ENCODE peak calls at places on chromosomes 4 and X, in ten cellular contexts. One of them, this sample, is unnamed.

GRCh38 chr4:153931804-153932203 is 142.9 kb upstream of the SFRP2 start:
- DNase-seq in GM23248: peak
- DNase-seq in astrocyte of the spinal cord: no peak
- DNase-seq in activated gamma-delta T cell treated with Interleukin-2 at 50 U/mL for 16 hours: no peak
- DNase-seq in upper lobe of right lung: no peak
- DNase-seq in neuronal stem cell: no peak
- DNase-seq in T-helper 9 cell: no peak
- DNase-seq in mucosa of descending colon: no peak
- DNase-seq in neural progenitor cell: no peak
- DNase-seq in AG04450: no peak
- DNase-seq in this sample: peak

GRCh38 chr4:92066485-92066884 is 237.3 kb upstream of the GRID2 start:
- DNase-seq in astrocyte of the spinal cord: no peak
- DNase-seq in T-helper 9 cell: no peak
- DNase-seq in neuronal stem cell: no peak
- DNase-seq in upper lobe of right lung: no peak
- DNase-seq in activated gamma-delta T cell treated with Interleukin-2 at 50 U/mL for 16 hours: no peak
- DNase-seq in AG04450: no peak
- DNase-seq in neural progenitor cell: no peak
- DNase-seq in GM23248: no peak
- DNase-seq in mucosa of descending colon: no peak
- DNase-seq in this sample: no peak

GRCh38 chr4:173934933-173935620 is 348.4 kb downstream of the FBXO8 start:
- DNase-seq in T-helper 9 cell: no peak
- DNase-seq in mucosa of descending colon: no peak
- DNase-seq in astrocyte of the spinal cord: no peak
- DNase-seq in upper lobe of right lung: no peak
- DNase-seq in activated gamma-delta T cell treated with Interleukin-2 at 50 U/mL for 16 hours: no peak
- DNase-seq in neuronal stem cell: no peak
- DNase-seq in neural progenitor cell: no peak
- DNase-seq in AG04450: no peak
- DNase-seq in GM23248: no peak
- DNase-seq in this sample: no peak

GRCh38 chrX:91435465-91435864 is 826 bp downstream of the PABPC5 start:
- DNase-seq in neural progenitor cell: peak
- DNase-seq in T-helper 9 cell: no peak
- DNase-seq in GM23248: peak
- DNase-seq in upper lobe of right lung: no peak
- DNase-seq in mucosa of descending colon: no peak
- DNase-seq in astrocyte of the spinal cord: no peak
- DNase-seq in activated gamma-delta T cell treated with Interleukin-2 at 50 U/mL for 16 hours: no peak
- DNase-seq in neuronal stem cell: no peak
- DNase-seq in AG04450: no peak
- DNase-seq in this sample: peak

GRCh38 chr4:104490770-104491395 is 3.8 kb downstream of the CXXC4 start:
- DNase-seq in upper lobe of right lung: peak
- DNase-seq in neuronal stem cell: peak
- DNase-seq in astrocyte of the spinal cord: peak
- DNase-seq in GM23248: peak
- DNase-seq in mucosa of descending colon: peak
- DNase-seq in activated gamma-delta T cell treated with Interleukin-2 at 50 U/mL for 16 hours: peak
- DNase-seq in neural progenitor cell: peak
- DNase-seq in AG04450: no peak
- DNase-seq in T-helper 9 cell: peak
- DNase-seq in this sample: peak

GRCh38 chr4:107801766-107802211 is 22.9 kb upstream of the SGMS2 start:
- DNase-seq in astrocyte of the spinal cord: peak
- DNase-seq in upper lobe of right lung: no peak
- DNase-seq in AG04450: no peak
- DNase-seq in GM23248: peak
- DNase-seq in mucosa of descending colon: no peak
- DNase-seq in activated gamma-delta T cell treated with Interleukin-2 at 50 U/mL for 16 hours: no peak
- DNase-seq in T-helper 9 cell: no peak
- DNase-seq in neuronal stem cell: no peak
- DNase-seq in neural progenitor cell: no peak
- DNase-seq in this sample: peak

GRCh38 chr4:2256156-2256731 is 5.7 kb downstream of the MXD4 start:
- DNase-seq in neuronal stem cell: no peak
- DNase-seq in astrocyte of the spinal cord: no peak
- DNase-seq in activated gamma-delta T cell treated with Interleukin-2 at 50 U/mL for 16 hours: no peak
- DNase-seq in upper lobe of right lung: peak
- DNase-seq in AG04450: no peak
- DNase-seq in neural progenitor cell: no peak
- DNase-seq in T-helper 9 cell: no peak
- DNase-seq in mucosa of descending colon: peak
- DNase-seq in GM23248: no peak
- DNase-seq in this sample: no peak

GRCh38 chrX:148459343-148459742 is 41.1 kb upstream of the AFF2 start:
- DNase-seq in T-helper 9 cell: no peak
- DNase-seq in upper lobe of right lung: no peak
- DNase-seq in AG04450: no peak
- DNase-seq in astrocyte of the spinal cord: no peak
- DNase-seq in neural progenitor cell: no peak
- DNase-seq in GM23248: no peak
- DNase-seq in neuronal stem cell: no peak
- DNase-seq in mucosa of descending colon: no peak
- DNase-seq in activated gamma-delta T cell treated with Interleukin-2 at 50 U/mL for 16 hours: no peak
- DNase-seq in this sample: no peak

GRCh38 chrX:82666355-82666754 is 841.7 kb upstream of the POU3F4 start:
- DNase-seq in GM23248: no peak
- DNase-seq in neural progenitor cell: no peak
- DNase-seq in T-helper 9 cell: no peak
- DNase-seq in AG04450: no peak
- DNase-seq in activated gamma-delta T cell treated with Interleukin-2 at 50 U/mL for 16 hours: no peak
- DNase-seq in astrocyte of the spinal cord: peak
- DNase-seq in mucosa of descending colon: no peak
- DNase-seq in neuronal stem cell: no peak
- DNase-seq in upper lobe of right lung: no peak
- DNase-seq in this sample: no peak

GRCh38 chr4:184361443-184361842 is 112.9 kb downstream of the IRF2 start:
- DNase-seq in neural progenitor cell: no peak
- DNase-seq in upper lobe of right lung: no peak
- DNase-seq in mucosa of descending colon: no peak
- DNase-seq in GM23248: peak
- DNase-seq in activated gamma-delta T cell treated with Interleukin-2 at 50 U/mL for 16 hours: no peak
- DNase-seq in neuronal stem cell: no peak
- DNase-seq in astrocyte of the spinal cord: no peak
- DNase-seq in AG04450: no peak
- DNase-seq in T-helper 9 cell: no peak
- DNase-seq in this sample: no peak

GRCh38 chr4:152894673-152895072 is 41.5 kb upstream of the FHDC1 start:
- DNase-seq in neural progenitor cell: no peak
- DNase-seq in neuronal stem cell: no peak
- DNase-seq in T-helper 9 cell: no peak
- DNase-seq in activated gamma-delta T cell treated with Interleukin-2 at 50 U/mL for 16 hours: no peak
- DNase-seq in mucosa of descending colon: no peak
- DNase-seq in GM23248: peak
- DNase-seq in upper lobe of right lung: no peak
- DNase-seq in astrocyte of the spinal cord: peak
- DNase-seq in AG04450: no peak
- DNase-seq in this sample: peak

GRCh38 chrX:115642895-115643530 is 82.0 kb downstream of the PLS3 start:
- DNase-seq in activated gamma-delta T cell treated with Interleukin-2 at 50 U/mL for 16 hours: peak
- DNase-seq in mucosa of descending colon: no peak
- DNase-seq in astrocyte of the spinal cord: peak
- DNase-seq in upper lobe of right lung: no peak
- DNase-seq in neural progenitor cell: peak
- DNase-seq in GM23248: peak
- DNase-seq in neuronal stem cell: peak
- DNase-seq in T-helper 9 cell: peak
- DNase-seq in AG04450: peak
- DNase-seq in this sample: peak

GRCh38 chr4:19748911-19749473 is 502.7 kb upstream of the SLIT2 start:
- DNase-seq in upper lobe of right lung: no peak
- DNase-seq in T-helper 9 cell: no peak
- DNase-seq in activated gamma-delta T cell treated with Interleukin-2 at 50 U/mL for 16 hours: no peak
- DNase-seq in neuronal stem cell: no peak
- DNase-seq in neural progenitor cell: no peak
- DNase-seq in mucosa of descending colon: no peak
- DNase-seq in GM23248: peak
- DNase-seq in astrocyte of the spinal cord: peak
- DNase-seq in AG04450: no peak
- DNase-seq in this sample: peak

GRCh38 chr4:24598025-24598424 is 13.7 kb upstream of the DHX15 start:
- DNase-seq in astrocyte of the spinal cord: no peak
- DNase-seq in neural progenitor cell: no peak
- DNase-seq in activated gamma-delta T cell treated with Interleukin-2 at 50 U/mL for 16 hours: no peak
- DNase-seq in T-helper 9 cell: no peak
- DNase-seq in mucosa of descending colon: peak
- DNase-seq in AG04450: no peak
- DNase-seq in GM23248: no peak
- DNase-seq in neuronal stem cell: no peak
- DNase-seq in upper lobe of right lung: peak
- DNase-seq in this sample: no peak

GRCh38 chr4:2848449-2848848 is 4.8 kb downstream of the ADD1 start:
- DNase-seq in neuronal stem cell: no peak
- DNase-seq in mucosa of descending colon: no peak
- DNase-seq in activated gamma-delta T cell treated with Interleukin-2 at 50 U/mL for 16 hours: no peak
- DNase-seq in neural progenitor cell: no peak
- DNase-seq in AG04450: no peak
- DNase-seq in upper lobe of right lung: no peak
- DNase-seq in T-helper 9 cell: no peak
- DNase-seq in astrocyte of the spinal cord: no peak
- DNase-seq in GM23248: no peak
- DNase-seq in this sample: no peak

GRCh38 chrX:48600226-48600625 is 2.9 kb downstream of the WDR13 start:
- DNase-seq in mucosa of descending colon: no peak
- DNase-seq in GM23248: no peak
- DNase-seq in AG04450: no peak
- DNase-seq in astrocyte of the spinal cord: no peak
- DNase-seq in neuronal stem cell: no peak
- DNase-seq in upper lobe of right lung: no peak
- DNase-seq in activated gamma-delta T cell treated with Interleukin-2 at 50 U/mL for 16 hours: no peak
- DNase-seq in T-helper 9 cell: no peak
- DNase-seq in neural progenitor cell: no peak
- DNase-seq in this sample: no peak

GRCh38 chr4:13918110-13918509 is 290.6 kb upstream of the BOD1L1 start:
- DNase-seq in upper lobe of right lung: no peak
- DNase-seq in activated gamma-delta T cell treated with Interleukin-2 at 50 U/mL for 16 hours: no peak
- DNase-seq in astrocyte of the spinal cord: peak
- DNase-seq in GM23248: peak
- DNase-seq in neural progenitor cell: no peak
- DNase-seq in mucosa of descending colon: no peak
- DNase-seq in AG04450: peak
- DNase-seq in neuronal stem cell: no peak
- DNase-seq in T-helper 9 cell: no peak
- DNase-seq in this sample: peak

GRCh38 chr4:180994722-180995121 is 1248.5 kb upstream of the TENM3 start:
- DNase-seq in GM23248: no peak
- DNase-seq in AG04450: no peak
- DNase-seq in astrocyte of the spinal cord: no peak
- DNase-seq in T-helper 9 cell: no peak
- DNase-seq in upper lobe of right lung: no peak
- DNase-seq in activated gamma-delta T cell treated with Interleukin-2 at 50 U/mL for 16 hours: no peak
- DNase-seq in neural progenitor cell: no peak
- DNase-seq in mucosa of descending colon: no peak
- DNase-seq in neuronal stem cell: no peak
- DNase-seq in this sample: no peak

GRCh38 chrX:40105791-40106676 is 8.3 kb upstream of the BCOR start:
- DNase-seq in AG04450: no peak
- DNase-seq in T-helper 9 cell: peak
- DNase-seq in astrocyte of the spinal cord: no peak
- DNase-seq in GM23248: peak
- DNase-seq in neuronal stem cell: no peak
- DNase-seq in upper lobe of right lung: peak
- DNase-seq in activated gamma-delta T cell treated with Interleukin-2 at 50 U/mL for 16 hours: peak
- DNase-seq in neural progenitor cell: peak
- DNase-seq in mucosa of descending colon: peak
- DNase-seq in this sample: peak

GRCh38 chr4:46274717-46275116 is 115.2 kb downstream of the GABRA2 start:
- DNase-seq in mucosa of descending colon: no peak
- DNase-seq in neural progenitor cell: peak
- DNase-seq in astrocyte of the spinal cord: peak
- DNase-seq in AG04450: no peak
- DNase-seq in upper lobe of right lung: no peak
- DNase-seq in activated gamma-delta T cell treated with Interleukin-2 at 50 U/mL for 16 hours: no peak
- DNase-seq in GM23248: peak
- DNase-seq in T-helper 9 cell: no peak
- DNase-seq in neuronal stem cell: no peak
- DNase-seq in this sample: no peak

GRCh38 chr4:19030536-19030935 is 1009.0 kb upstream of the LCORL start:
- DNase-seq in astrocyte of the spinal cord: no peak
- DNase-seq in GM23248: peak
- DNase-seq in upper lobe of right lung: no peak
- DNase-seq in mucosa of descending colon: no peak
- DNase-seq in neural progenitor cell: no peak
- DNase-seq in activated gamma-delta T cell treated with Interleukin-2 at 50 U/mL for 16 hours: no peak
- DNase-seq in neuronal stem cell: no peak
- DNase-seq in AG04450: no peak
- DNase-seq in T-helper 9 cell: no peak
- DNase-seq in this sample: no peak

GRCh38 chrX:65706041-65706828 is 38.8 kb downstream of the MSN start:
- DNase-seq in mucosa of descending colon: no peak
- DNase-seq in astrocyte of the spinal cord: peak
- DNase-seq in GM23248: peak
- DNase-seq in neural progenitor cell: no peak
- DNase-seq in neuronal stem cell: no peak
- DNase-seq in T-helper 9 cell: peak
- DNase-seq in AG04450: no peak
- DNase-seq in activated gamma-delta T cell treated with Interleukin-2 at 50 U/mL for 16 hours: peak
- DNase-seq in upper lobe of right lung: no peak
- DNase-seq in this sample: peak

GRCh38 chrX:44731160-44731559 is 112.7 kb upstream of the DUSP21 start:
- DNase-seq in GM23248: peak
- DNase-seq in T-helper 9 cell: no peak
- DNase-seq in activated gamma-delta T cell treated with Interleukin-2 at 50 U/mL for 16 hours: no peak
- DNase-seq in AG04450: no peak
- DNase-seq in upper lobe of right lung: no peak
- DNase-seq in neural progenitor cell: no peak
- DNase-seq in astrocyte of the spinal cord: no peak
- DNase-seq in mucosa of descending colon: no peak
- DNase-seq in neuronal stem cell: no peak
- DNase-seq in this sample: no peak

GRCh38 chrX:147848009-147848408 is 63.7 kb upstream of the FMR1 start:
- DNase-seq in T-helper 9 cell: no peak
- DNase-seq in neuronal stem cell: no peak
- DNase-seq in neural progenitor cell: no peak
- DNase-seq in GM23248: no peak
- DNase-seq in activated gamma-delta T cell treated with Interleukin-2 at 50 U/mL for 16 hours: no peak
- DNase-seq in astrocyte of the spinal cord: no peak
- DNase-seq in upper lobe of right lung: no peak
- DNase-seq in AG04450: no peak
- DNase-seq in mucosa of descending colon: no peak
- DNase-seq in this sample: no peak

GRCh38 chr4:6939761-6940743 is 30.4 kb downstream of the TBC1D14 start:
- DNase-seq in activated gamma-delta T cell treated with Interleukin-2 at 50 U/mL for 16 hours: no peak
- DNase-seq in upper lobe of right lung: no peak
- DNase-seq in T-helper 9 cell: no peak
- DNase-seq in mucosa of descending colon: no peak
- DNase-seq in GM23248: no peak
- DNase-seq in neural progenitor cell: peak
- DNase-seq in AG04450: no peak
- DNase-seq in neuronal stem cell: no peak
- DNase-seq in astrocyte of the spinal cord: no peak
- DNase-seq in this sample: peak

GRCh38 chr4:110900206-110900769 is 277.4 kb upstream of the PITX2 start:
- DNase-seq in GM23248: peak
- DNase-seq in neural progenitor cell: no peak
- DNase-seq in AG04450: no peak
- DNase-seq in activated gamma-delta T cell treated with Interleukin-2 at 50 U/mL for 16 hours: no peak
- DNase-seq in upper lobe of right lung: no peak
- DNase-seq in neuronal stem cell: no peak
- DNase-seq in T-helper 9 cell: no peak
- DNase-seq in mucosa of descending colon: no peak
- DNase-seq in astrocyte of the spinal cord: peak
- DNase-seq in this sample: no peak

GRCh38 chrX:120561634-120562568 is 1.1 kb upstream of the CUL4B start:
- DNase-seq in astrocyte of the spinal cord: no peak
- DNase-seq in AG04450: no peak
- DNase-seq in mucosa of descending colon: no peak
- DNase-seq in neural progenitor cell: no peak
- DNase-seq in GM23248: no peak
- DNase-seq in T-helper 9 cell: no peak
- DNase-seq in neuronal stem cell: no peak
- DNase-seq in upper lobe of right lung: no peak
- DNase-seq in activated gamma-delta T cell treated with Interleukin-2 at 50 U/mL for 16 hours: no peak
- DNase-seq in this sample: no peak

GRCh38 chrX:16119353-16120220 is 3.8 kb upstream of the GRPR start:
- DNase-seq in T-helper 9 cell: no peak
- DNase-seq in GM23248: no peak
- DNase-seq in neuronal stem cell: no peak
- DNase-seq in mucosa of descending colon: no peak
- DNase-seq in AG04450: no peak
- DNase-seq in neural progenitor cell: no peak
- DNase-seq in upper lobe of right lung: no peak
- DNase-seq in activated gamma-delta T cell treated with Interleukin-2 at 50 U/mL for 16 hours: no peak
- DNase-seq in astrocyte of the spinal cord: no peak
- DNase-seq in this sample: no peak